ENCODE peak calls at places on chromosomes 2 and 18, in six cellular contexts. One of them, this sample, is unnamed. For H3K4me1, the result is how much of the 10 kb centered on the place peaks cover.

GRCh38 chr18:33802955-33803354 is 224.9 kb downstream of the ASXL3 start:
- DNase-seq in colonic mucosa: peak
- DNase-seq in endodermal cell: no peak
- DNase-seq in heart left ventricle: no peak
- DNase-seq in thoracic aorta: no peak
- DNase-seq in transverse colon: peak
- DNase-seq in this sample: no peak

GRCh38 chr2:117917223-117917917 is 96.5 kb downstream of the CCDC93 start:
- DNase-seq in colonic mucosa: no peak
- DNase-seq in thoracic aorta: no peak
- DNase-seq in transverse colon: no peak
- DNase-seq in heart left ventricle: no peak
- DNase-seq in endodermal cell: peak
- DNase-seq in this sample: no peak

GRCh38 chr18:54416459-54416858 is 58.8 kb downstream of the C18orf54 start:
- DNase-seq in transverse colon: no peak
- DNase-seq in endodermal cell: no peak
- DNase-seq in thoracic aorta: no peak
- DNase-seq in heart left ventricle: no peak
- DNase-seq in colonic mucosa: no peak
- DNase-seq in this sample: no peak

GRCh38 chr2:113012436-113013335 is 7.4 kb downstream of the IL36A start:
- DNase-seq in endodermal cell: no peak
- DNase-seq in heart left ventricle: no peak
- DNase-seq in transverse colon: no peak
- DNase-seq in colonic mucosa: no peak
- DNase-seq in thoracic aorta: no peak
- DNase-seq in this sample: no peak

GRCh38 chr2:196809260-196809659 is at the start of gene C2orf66:
- DNase-seq in endodermal cell: no peak
- DNase-seq in thoracic aorta: no peak
- DNase-seq in heart left ventricle: no peak
- DNase-seq in colonic mucosa: no peak
- DNase-seq in transverse colon: no peak
- DNase-seq in this sample: no peak

GRCh38 chr2:37326285-37326684 is 1.7 kb upstream of the PRKD3 start:
- DNase-seq in heart left ventricle: peak
- DNase-seq in thoracic aorta: no peak
- DNase-seq in transverse colon: no peak
- DNase-seq in colonic mucosa: peak
- DNase-seq in endodermal cell: no peak
- DNase-seq in this sample: peak

GRCh38 chr18:62033756-62034155 is 140.9 kb upstream of the RNF152 start:
- DNase-seq in transverse colon: no peak
- DNase-seq in heart left ventricle: no peak
- DNase-seq in colonic mucosa: no peak
- DNase-seq in thoracic aorta: no peak
- DNase-seq in endodermal cell: no peak
- DNase-seq in this sample: no peak

GRCh38 chr2:8600456-8600855 is 81.4 kb upstream of the ID2 start:
- DNase-seq in endodermal cell: peak
- DNase-seq in thoracic aorta: no peak
- DNase-seq in transverse colon: no peak
- DNase-seq in colonic mucosa: no peak
- DNase-seq in heart left ventricle: no peak
- DNase-seq in this sample: no peak

GRCh38 chr2:110806053-110806452 is 73.7 kb downstream of the ACOXL start:
- DNase-seq in transverse colon: no peak
- DNase-seq in heart left ventricle: no peak
- DNase-seq in colonic mucosa: no peak
- DNase-seq in thoracic aorta: no peak
- DNase-seq in endodermal cell: no peak
- DNase-seq in this sample: no peak

GRCh38 chr2:238108423-238109201 is 8.5 kb downstream of the ESPNL start:
- DNase-seq in colonic mucosa: no peak
- DNase-seq in endodermal cell: peak
- DNase-seq in thoracic aorta: no peak
- DNase-seq in transverse colon: peak
- DNase-seq in heart left ventricle: peak
- DNase-seq in this sample: no peak

GRCh38 chr18:37563810-37564511 is 1.6 kb downstream of the CELF4 start:
- DNase-seq in heart left ventricle: no peak
- DNase-seq in transverse colon: no peak
- DNase-seq in thoracic aorta: no peak
- DNase-seq in colonic mucosa: no peak
- DNase-seq in endodermal cell: no peak
- DNase-seq in this sample: no peak

GRCh38 chr2:181312515-181312927 is 144.7 kb upstream of the ITGA4 start:
- DNase-seq in endodermal cell: no peak
- DNase-seq in thoracic aorta: no peak
- DNase-seq in colonic mucosa: no peak
- DNase-seq in transverse colon: peak
- DNase-seq in heart left ventricle: no peak
- DNase-seq in this sample: no peak

GRCh38 chr2:128413718-128414341 is 95.2 kb upstream of the HS6ST1 start:
- DNase-seq in colonic mucosa: peak
- DNase-seq in transverse colon: no peak
- DNase-seq in heart left ventricle: peak
- DNase-seq in endodermal cell: peak
- DNase-seq in thoracic aorta: no peak
- DNase-seq in this sample: no peak

GRCh38 chr2:109218087-109218791 is 89.2 kb downstream of the SH3RF3 start:
- DNase-seq in thoracic aorta: no peak
- DNase-seq in heart left ventricle: no peak
- DNase-seq in colonic mucosa: no peak
- DNase-seq in transverse colon: no peak
- DNase-seq in endodermal cell: no peak
- DNase-seq in this sample: no peak

GRCh38 chr2:3427272-3427671 is 47.8 kb downstream of the TRAPPC12 start:
- DNase-seq in thoracic aorta: no peak
- DNase-seq in heart left ventricle: no peak
- DNase-seq in endodermal cell: peak
- DNase-seq in colonic mucosa: no peak
- DNase-seq in transverse colon: peak
- DNase-seq in this sample: no peak

GRCh38 chr2:231123362-231123898 is 1.4 kb downstream of the HTR2B start:
- DNase-seq in thoracic aorta: no peak
- DNase-seq in transverse colon: no peak
- DNase-seq in colonic mucosa: no peak
- DNase-seq in heart left ventricle: no peak
- DNase-seq in endodermal cell: no peak
- DNase-seq in this sample: no peak

GRCh38 chr2:12064153-12064552 is 317.7 kb downstream of the LPIN1 start:
- DNase-seq in transverse colon: no peak
- DNase-seq in heart left ventricle: no peak
- DNase-seq in thoracic aorta: no peak
- DNase-seq in colonic mucosa: no peak
- DNase-seq in endodermal cell: peak
- DNase-seq in this sample: no peak

GRCh38 chr2:66545227-66545626 is 110.3 kb downstream of the MEIS1 start:
- DNase-seq in colonic mucosa: no peak
- DNase-seq in endodermal cell: no peak
- DNase-seq in heart left ventricle: no peak
- DNase-seq in transverse colon: no peak
- DNase-seq in thoracic aorta: no peak
- DNase-seq in this sample: no peak

GRCh38 chr2:19125876-19126275 is 232.5 kb downstream of the OSR1 start:
- DNase-seq in thoracic aorta: no peak
- DNase-seq in endodermal cell: no peak
- DNase-seq in heart left ventricle: no peak
- DNase-seq in colonic mucosa: no peak
- DNase-seq in transverse colon: no peak
- DNase-seq in this sample: no peak

GRCh38 chr2:166812166-166812891 is 76.0 kb upstream of the XIRP2 start:
- DNase-seq in heart left ventricle: no peak
- DNase-seq in transverse colon: no peak
- DNase-seq in thoracic aorta: no peak
- DNase-seq in colonic mucosa: no peak
- DNase-seq in endodermal cell: no peak
- DNase-seq in this sample: no peak
- H3K27ac ChIP-seq in heart left ventricle: no peak
- H3K27ac ChIP-seq in transverse colon: no peak
- H3K27ac ChIP-seq in thoracic aorta: no peak
- H3K27ac ChIP-seq in colonic mucosa: no peak
- H3K27ac ChIP-seq in endodermal cell: no peak
- H3K27ac ChIP-seq in this sample: no peak

DNA sequence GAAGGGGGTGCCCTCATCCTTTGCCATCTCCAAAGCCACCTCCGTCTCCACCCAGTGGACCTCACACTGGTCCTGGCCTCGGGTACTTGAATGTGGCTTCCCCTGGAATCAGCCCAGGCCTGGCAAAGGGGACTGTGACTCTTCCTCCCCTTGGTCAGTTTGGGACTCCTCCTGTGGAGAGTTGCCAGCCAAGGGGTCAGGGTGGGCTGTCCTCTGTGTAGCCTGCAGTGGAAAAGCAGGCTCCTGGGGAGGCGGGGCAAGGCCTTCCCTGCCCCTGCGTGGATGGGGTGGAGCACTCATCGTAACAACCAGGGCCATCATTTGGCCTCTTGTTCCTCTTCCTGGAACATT is 59.8 kb downstream of the INHBB start:
- DNase-seq in heart left ventricle: no peak
- DNase-seq in thoracic aorta: no peak
- DNase-seq in endodermal cell: peak
- DNase-seq in transverse colon: no peak
- DNase-seq in colonic mucosa: no peak
- DNase-seq in this sample: no peak
- H3K4me1 ChIP-seq in heart left ventricle: under half
- H3K4me1 ChIP-seq in thoracic aorta: under half
- H3K4me1 ChIP-seq in endodermal cell: under half
- H3K4me1 ChIP-seq in transverse colon: under half
- H3K4me1 ChIP-seq in colonic mucosa: under half
- H3K4me1 ChIP-seq in this sample: under half

DNA sequence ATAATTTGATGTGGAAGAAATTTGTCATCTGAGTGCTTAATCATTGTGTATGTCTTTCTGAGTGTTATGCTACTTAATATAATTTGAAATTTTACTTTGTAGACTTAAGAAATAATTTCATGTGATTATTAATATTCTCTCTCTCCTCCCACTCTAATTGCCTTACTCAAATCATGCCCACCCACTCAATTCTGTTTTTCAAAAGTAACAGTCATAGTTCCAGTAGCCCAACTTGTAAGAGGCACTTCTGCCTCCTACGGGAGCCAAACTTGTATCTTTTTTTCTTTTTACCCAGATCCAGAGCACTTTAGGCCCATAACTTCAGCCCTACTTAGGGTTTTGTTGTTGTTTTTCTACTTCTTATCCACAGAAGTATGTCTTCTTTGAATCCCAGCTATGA is 18.5 kb upstream of the KYNU start:
- DNase-seq in heart left ventricle: no peak
- DNase-seq in transverse colon: no peak
- DNase-seq in endodermal cell: no peak
- DNase-seq in thoracic aorta: no peak
- DNase-seq in colonic mucosa: no peak
- DNase-seq in this sample: no peak
- H3K27ac ChIP-seq in heart left ventricle: no peak
- H3K27ac ChIP-seq in transverse colon: no peak
- H3K27ac ChIP-seq in endodermal cell: no peak
- H3K27ac ChIP-seq in thoracic aorta: no peak
- H3K27ac ChIP-seq in colonic mucosa: no peak
- H3K27ac ChIP-seq in this sample: no peak

GRCh38 chr2:234488913-234489451 is 7.9 kb downstream of the ARL4C start:
- DNase-seq in heart left ventricle: no peak
- DNase-seq in thoracic aorta: no peak
- DNase-seq in colonic mucosa: no peak
- DNase-seq in transverse colon: peak
- DNase-seq in endodermal cell: no peak
- DNase-seq in this sample: no peak
- H3K4me1 ChIP-seq in heart left ventricle: under half
- H3K4me1 ChIP-seq in thoracic aorta: under half
- H3K4me1 ChIP-seq in colonic mucosa: under half
- H3K4me1 ChIP-seq in transverse colon: under half
- H3K4me1 ChIP-seq in endodermal cell: under half
- H3K4me1 ChIP-seq in this sample: under half

GRCh38 chr18:50281295-50281971 is at the start of gene MBD1:
- DNase-seq in thoracic aorta: peak
- DNase-seq in transverse colon: peak
- DNase-seq in colonic mucosa: peak
- DNase-seq in heart left ventricle: peak
- DNase-seq in endodermal cell: peak
- DNase-seq in this sample: peak

GRCh38 chr18:50282521-50283335 is 1.4 kb upstream of the MBD1 start:
- DNase-seq in endodermal cell: no peak
- DNase-seq in colonic mucosa: no peak
- DNase-seq in transverse colon: no peak
- DNase-seq in thoracic aorta: no peak
- DNase-seq in heart left ventricle: no peak
- DNase-seq in this sample: no peak

GRCh38 chr18:50279752-50280151 is 1.6 kb downstream of the MBD1 start:
- DNase-seq in thoracic aorta: no peak
- DNase-seq in colonic mucosa: no peak
- DNase-seq in heart left ventricle: no peak
- DNase-seq in endodermal cell: no peak
- DNase-seq in transverse colon: no peak
- DNase-seq in this sample: no peak

GRCh38 chr18:50281972-50282520 is 723 bp upstream of the MBD1 start:
- DNase-seq in colonic mucosa: no peak
- DNase-seq in heart left ventricle: peak
- DNase-seq in transverse colon: no peak
- DNase-seq in endodermal cell: no peak
- DNase-seq in thoracic aorta: no peak
- DNase-seq in this sample: no peak

DNA sequence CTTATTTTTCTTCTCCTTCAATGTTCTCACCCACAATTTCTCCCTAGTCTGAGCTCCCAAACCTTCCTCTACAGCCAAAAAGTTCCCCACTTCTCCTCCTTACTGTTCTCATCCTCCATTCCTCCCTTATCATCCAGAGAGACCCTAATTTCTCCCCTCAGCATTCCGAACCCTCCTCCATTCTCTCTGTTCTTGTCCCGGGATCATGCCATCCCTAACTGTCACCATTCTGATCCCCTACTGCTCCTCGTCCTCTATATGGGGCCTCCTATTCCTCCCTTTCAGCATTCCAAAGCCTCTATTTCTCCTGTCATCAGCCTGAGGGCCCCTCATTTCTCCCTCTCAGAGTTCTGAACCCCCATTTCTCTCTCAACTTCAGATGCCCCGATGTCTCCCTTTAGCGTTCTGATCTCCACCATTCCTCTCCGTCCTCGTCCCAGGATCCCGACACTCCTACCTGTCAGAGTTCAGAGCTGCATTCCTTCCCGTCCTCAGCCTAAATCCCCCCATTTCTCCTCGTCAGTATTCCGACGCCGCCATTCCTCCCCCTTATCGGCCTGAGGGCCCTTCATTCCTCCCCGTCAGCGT is 522 bp downstream of the MBD1 start:
- DNase-seq in thoracic aorta: no peak
- DNase-seq in transverse colon: no peak
- DNase-seq in endodermal cell: no peak
- DNase-seq in heart left ventricle: no peak
- DNase-seq in colonic mucosa: no peak
- DNase-seq in this sample: no peak
- H3K27ac ChIP-seq in thoracic aorta: peak
- H3K27ac ChIP-seq in transverse colon: peak
- H3K27ac ChIP-seq in endodermal cell: peak
- H3K27ac ChIP-seq in heart left ventricle: peak
- H3K27ac ChIP-seq in colonic mucosa: peak
- H3K27ac ChIP-seq in this sample: peak

GRCh38 chr18:46405832-46406538 is 251.0 kb downstream of the LOXHD1 start:
- DNase-seq in colonic mucosa: no peak
- DNase-seq in endodermal cell: no peak
- DNase-seq in heart left ventricle: no peak
- DNase-seq in transverse colon: no peak
- DNase-seq in thoracic aorta: no peak
- DNase-seq in this sample: no peak
- H3K4me1 ChIP-seq in colonic mucosa: under half
- H3K4me1 ChIP-seq in endodermal cell: under half
- H3K4me1 ChIP-seq in heart left ventricle: under half
- H3K4me1 ChIP-seq in transverse colon: under half
- H3K4me1 ChIP-seq in thoracic aorta: under half
- H3K4me1 ChIP-seq in this sample: under half

This sample was measured in tibial nerve.